ENCODE peak calls at places on chromosomes 4 and X, in six cellular contexts. X is anterior cingulate cortex; L is HFF-Myc; Q is nucleus accumbens; I is COR-L47; T is stimulated activated CD4-positive, alpha-beta T cell treated with anti-CD3 and anti-CD28 coated beads, Interleukin-2, amount 100 ng/mL, for 24 hours. O is an unnamed sample.
A peak's percentile ranks its signal among the peaks of the same experiment; 100 is the strongest.

GRCh38 chrX:41923925-41924693 is 755 bp upstream of the CASK start:
- DNase-seq in L (no peak), X (peak; percentile 39), Q (peak; percentile 29), T (peak; percentile 33), I (peak; percentile 21), O (peak; percentile 61)

GRCh38 chrX:3244203-3244743 is 102.2 kb downstream of the MXRA5 start:
- DNase-seq in L (no peak), T (no peak), X (no peak), I (no peak), Q (no peak), O (no peak)

GRCh38 chr4:16067515-16067914 is 16.3 kb downstream of the PROM1 start:
- DNase-seq in L (no peak), I (no peak), T (no peak), Q (peak; percentile 49), X (peak; percentile 44), O (no peak)

GRCh38 chrX:120790118-120790517 is 85.5 kb downstream of the CT47B1 start:
- DNase-seq in X (no peak), T (peak; percentile 17), Q (peak; percentile 41), I (peak; percentile 39), L (no peak), O (peak; percentile 72)

GRCh38 chrX:107537815-107538214 is 88.4 kb downstream of the FRMPD3 start:
- DNase-seq in T (peak; percentile 26), I (peak; percentile 13), Q (no peak), L (peak; percentile 17), X (no peak), O (peak; percentile 15)

GRCh38 chrX:154779261-154779660 is 16.6 kb downstream of the DKC1 start:
- DNase-seq in X (no peak), I (no peak), T (no peak), L (no peak), Q (no peak), O (no peak)

GRCh38 chr4:75429208-75429607 is 85.0 kb downstream of the RCHY1 start:
- DNase-seq in T (no peak), X (no peak), Q (no peak), I (peak; percentile 32), L (no peak), O (no peak)

GRCh38 chrX:1946974-1947373 is 332.1 kb downstream of the ASMT start:
- DNase-seq in Q (no peak), X (no peak), T (no peak), L (no peak), I (no peak), O (no peak)

GRCh38 chr4:55336138-55337034 is 9.7 kb upstream of the SRD5A3 start:
- DNase-seq in X (no peak), L (no peak), Q (no peak), I (no peak), T (no peak), O (no peak)

GRCh38 chr4:137677851-137678250 is 145.6 kb upstream of the PCDH18 start:
- DNase-seq in I (no peak), T (no peak), X (no peak), Q (no peak), L (no peak), O (no peak)

GRCh38 chr4:7647211-7647931 is 212.6 kb upstream of the PSAPL1 start:
- DNase-seq in T (no peak), L (no peak), Q (no peak), X (no peak), I (no peak), O (no peak)

GRCh38 chrX:69556094-69557011 is 52.2 kb downstream of the NALF2 start:
- DNase-seq in Q (no peak), T (no peak), L (peak; percentile 4), I (no peak), X (no peak), O (no peak)

GRCh38 chr4:148253748-148254147 is 188.5 kb downstream of the NR3C2 start:
- DNase-seq in I (no peak), T (no peak), X (no peak), L (no peak), Q (no peak), O (no peak)

GRCh38 chrX:134364711-134365110 is 95.3 kb upstream of the HPRT1 start:
- DNase-seq in Q (no peak), X (no peak), I (no peak), L (no peak), T (no peak), O (no peak)

GRCh38 chr4:127134490-127134889 is 498.3 kb upstream of the INTU start:
- DNase-seq in X (no peak), Q (no peak), T (no peak), I (no peak), L (peak; percentile 79), O (no peak)

GRCh38 chrX:53795583-53795982 is 109.1 kb upstream of the HUWE1 start:
- DNase-seq in X (no peak), Q (no peak), L (peak; percentile 1), I (no peak), T (no peak), O (no peak)

GRCh38 chr4:148737071-148737470 is 294.9 kb upstream of the NR3C2 start:
- DNase-seq in L (no peak), T (no peak), Q (no peak), I (no peak), X (no peak), O (no peak)

GRCh38 chrX:22122510-22122909 is 90.4 kb downstream of the PHEX start:
- DNase-seq in Q (no peak), L (no peak), T (no peak), I (no peak), X (no peak), O (no peak)

GRCh38 chrX:106726485-106727437 is at the start of gene RNF128:
- DNase-seq in X (peak; percentile 21), L (no peak), I (peak; percentile 17), Q (peak; percentile 32), T (peak; percentile 18), O (no peak)